ENCODE peak calls at places on chromosomes 5 and 9, in four cellular contexts. N, S, A and E are unnamed samples.

GRCh38 chr9:85723220-85723619 is 18.5 kb downstream of the AGTPBP1 start:
- DNase-seq in N (no peak), S (peak), A (no peak), E (no peak)

GRCh38 chr9:120109242-120109641 is 470.7 kb downstream of the CDK5RAP2 start:
- DNase-seq in N (no peak), S (peak), A (peak), E (peak)

GRCh38 chr5:98474802-98475201 is 298.7 kb upstream of the RGMB start:
- DNase-seq in N (no peak), S (no peak), A (no peak), E (no peak)

GRCh38 chr5:88688981-88689661 is 193.9 kb downstream of the MEF2C start:
- DNase-seq in N (no peak), S (no peak), A (no peak), E (no peak)

GRCh38 chr9:93230185-93230584 is 46.2 kb downstream of the WNK2 start:
- DNase-seq in N (no peak), S (no peak), A (no peak), E (no peak)

GRCh38 chr9:99105152-99106043 is 485 bp downstream of the TGFBR1 start:
- DNase-seq in N (peak), S (peak), A (peak), E (peak)

GRCh38 chr5:158301186-158301585 is 442.2 kb upstream of the CLINT1 start:
- DNase-seq in N (no peak), S (no peak), A (no peak), E (no peak)

GRCh38 chr5:34487202-34487879 is 168.8 kb upstream of the RAI14 start:
- DNase-seq in N (peak), S (peak), A (no peak), E (peak)

GRCh38 chr9:93507780-93508179 is 54.4 kb upstream of the FAM120AOS start:
- DNase-seq in N (no peak), S (no peak), A (no peak), E (no peak)

GRCh38 chr5:65981969-65982368 is 55.6 kb downstream of the ERBIN start:
- DNase-seq in N (no peak), S (no peak), A (no peak), E (no peak)

GRCh38 chr5:55303238-55303690 is 4.2 kb downstream of the DHX29 start:
- DNase-seq in N (peak), S (no peak), A (no peak), E (no peak)

GRCh38 chr9:34797367-34797766 is 87.4 kb upstream of the CCL21 start:
- DNase-seq in N (no peak), S (no peak), A (no peak), E (no peak)

GRCh38 chr5:150396247-150396646 is 16.5 kb downstream of the CD74 start:
- DNase-seq in N (no peak), S (no peak), A (no peak), E (no peak)

GRCh38 chr5:6637590-6637989 is 4.3 kb downstream of the SRD5A1 start:
- DNase-seq in N (no peak), S (no peak), A (no peak), E (no peak)

GRCh38 chr5:109718216-109718615 is 28.5 kb downstream of the MAN2A1 start:
- DNase-seq in N (no peak), S (no peak), A (no peak), E (no peak)

GRCh38 chr5:84494453-84494852 is 109.8 kb upstream of the EDIL3 start:
- DNase-seq in N (peak), S (no peak), A (no peak), E (no peak)

GRCh38 chr5:77431286-77431685 is 60.8 kb downstream of the WDR41 start:
- DNase-seq in N (peak), S (no peak), A (no peak), E (no peak)

GRCh38 chr9:10265102-10265708 is 347.6 kb downstream of the PTPRD start:
- DNase-seq in N (peak), S (no peak), A (no peak), E (no peak)

GRCh38 chr9:100602302-100602930 is 24.5 kb downstream of the CAVIN4 start:
- DNase-seq in N (peak), S (peak), A (peak), E (peak)

GRCh38 chr5:67908145-67908765 is 307.3 kb upstream of the PIK3R1 start:
- DNase-seq in N (no peak), S (no peak), A (no peak), E (no peak)

GRCh38 chr5:149550608-149551226 is 522 bp downstream of the CSNK1A1 start:
- DNase-seq in N (no peak), S (no peak), A (peak), E (no peak)

GRCh38 chr9:3735251-3735650 is 209.4 kb upstream of the RFX3 start:
- DNase-seq in N (no peak), S (no peak), A (no peak), E (no peak)

DNA sequence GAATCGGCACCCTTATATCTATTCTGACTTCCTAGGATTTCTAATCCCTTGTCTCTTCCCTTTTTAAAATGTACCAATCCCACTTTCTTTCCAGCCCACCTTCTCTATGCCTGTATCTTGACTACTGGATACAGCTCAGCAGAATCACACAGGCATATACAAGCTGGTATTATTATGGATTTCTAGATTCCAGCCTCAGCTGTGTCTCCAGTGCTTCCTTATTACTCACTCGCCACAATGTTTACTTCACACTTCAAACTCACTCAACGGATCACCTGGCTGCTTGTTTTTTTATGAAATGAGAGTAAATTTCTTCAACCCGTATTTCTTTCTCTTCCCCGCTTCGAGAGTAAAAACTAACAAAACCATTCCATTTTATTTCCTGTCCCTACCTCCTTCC is 38.8 kb downstream of the CWC27 start:
- DNase-seq in N (peak), S (no peak), A (no peak), E (no peak)
- TF ChIP-seq MAZ in N (no peak), S (no peak), A (no peak), E (no peak)

GRCh38 chr9:97318433-97318832 is 11.0 kb downstream of the CCDC180 start:
- DNase-seq in N (no peak), S (no peak), A (no peak), E (no peak)

GRCh38 chr9:97315550-97315949 is 8.1 kb downstream of the CCDC180 start:
- DNase-seq in N (peak), S (no peak), A (no peak), E (no peak)

GRCh38 chr9:97319380-97319779 is 11.9 kb downstream of the CCDC180 start:
- DNase-seq in N (no peak), S (no peak), A (no peak), E (no peak)

GRCh38 chr9:97314503-97314902 is 7.0 kb downstream of the CCDC180 start:
- DNase-seq in N (no peak), S (no peak), A (no peak), E (no peak)

GRCh38 chr9:97316904-97317303 is 9.4 kb downstream of the CCDC180 start:
- DNase-seq in N (no peak), S (no peak), A (no peak), E (no peak)
- H3K4me3 ChIP-seq in N (no peak), S (no peak), A (no peak), E (no peak)

GRCh38 chr5:145521066-145521465 is 314.1 kb downstream of the PRELID2 start:
- DNase-seq in N (no peak), S (no peak), A (no peak), E (no peak)
- TF ChIP-seq MAZ in N (no peak), S (no peak), A (no peak), E (no peak)

DNA sequence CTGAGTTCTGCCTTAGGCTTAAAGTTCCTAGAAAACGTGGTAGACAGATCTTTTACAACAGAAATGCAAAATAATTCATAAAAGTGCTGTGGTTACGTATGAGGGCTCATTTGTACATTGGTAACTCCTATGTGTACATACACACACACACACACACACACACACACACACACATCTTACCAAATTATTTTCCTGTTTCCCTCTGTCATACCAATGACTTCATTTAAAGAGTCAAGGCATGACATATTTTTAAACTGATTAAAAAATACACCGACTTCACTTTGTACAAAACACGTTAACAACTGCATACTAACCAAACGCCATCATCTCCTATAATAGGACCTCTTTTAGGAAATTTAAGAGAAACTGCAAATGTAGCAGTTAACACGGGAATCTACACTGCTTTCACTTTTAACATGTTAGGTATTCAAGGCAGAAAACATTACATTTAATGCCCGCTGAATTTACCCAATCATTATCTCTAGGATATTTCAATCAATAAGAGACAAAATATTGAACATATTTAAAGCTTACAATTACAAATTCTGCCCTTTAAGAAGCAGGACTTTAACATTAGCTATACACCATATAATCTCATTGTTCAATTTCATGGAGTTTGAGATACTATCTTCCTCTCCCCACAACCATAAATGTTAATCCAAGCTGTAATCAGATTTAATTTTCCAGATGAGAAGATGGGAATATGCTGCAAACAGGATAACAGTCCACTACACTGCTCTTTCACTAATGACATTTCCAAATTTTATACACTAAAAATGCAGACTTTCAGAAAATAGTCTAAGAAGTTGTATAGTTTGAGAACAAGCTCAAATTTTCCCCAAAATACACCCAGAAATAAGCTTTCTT is 133.1 kb downstream of the DENND1A start:
- DNase-seq in N (no peak), S (no peak), A (no peak), E (no peak)
- H3K4me3 ChIP-seq in N (no peak), S (no peak), A (no peak), E (no peak)